ENCODE peak calls at places on chromosomes 12 and 14, in four cellular contexts. I is hippocampal formation, C is occipital lobe, E is NCI-H1092 treated with DMSO at 0.1 percent for 48 hours. S is an unnamed sample.

GRCh38 chr14:33776871-33777270 is 174.0 kb downstream of the EGLN3 start:
- DNase-seq in I (no peak), C (no peak), E (no peak), S (no peak)

GRCh38 chr12:121955258-121956040 is 37.1 kb downstream of the CFAP251 start:
- DNase-seq in I (no peak), C (no peak), E (no peak), S (no peak)

GRCh38 chr14:72947366-72948160 is 21.3 kb downstream of the DCAF4 start:
- DNase-seq in I (no peak), C (no peak), E (no peak), S (no peak)

GRCh38 chr12:93113317-93114006 is 184.4 kb upstream of the EEA1 start:
- DNase-seq in I (no peak), C (no peak), E (no peak), S (no peak)

GRCh38 chr12:102479099-102479887 is 1.1 kb downstream of the IGF1 start:
- DNase-seq in I (no peak), C (peak), E (no peak), S (no peak)

GRCh38 chr12:120230326-120230973 is 29.5 kb upstream of the RPLP0 start:
- DNase-seq in I (no peak), C (no peak), E (no peak), S (peak)

GRCh38 chr14:39322807-39323206 is 89.1 kb downstream of the MIA2 start:
- DNase-seq in I (no peak), C (no peak), E (no peak), S (no peak)

GRCh38 chr12:45183263-45183662 is 32.6 kb upstream of the ANO6 start:
- DNase-seq in I (no peak), C (no peak), E (no peak), S (peak)

GRCh38 chr12:64419696-64420095 is 15.5 kb downstream of the XPOT start:
- DNase-seq in I (no peak), C (no peak), E (no peak), S (no peak)

GRCh38 chr12:114232187-114232586 is 173.8 kb downstream of the TBX5 start:
- DNase-seq in I (no peak), C (no peak), E (no peak), S (no peak)

GRCh38 chr12:60072911-60073310 is 477.1 kb downstream of the SLC16A7 start:
- DNase-seq in I (no peak), C (no peak), E (no peak), S (no peak)

GRCh38 chr12:90945070-90945649 is 9.8 kb downstream of the CCER1 start:
- DNase-seq in I (no peak), C (no peak), E (peak), S (peak)

GRCh38 chr12:7695159-7695930 is at the start of gene GDF3:
- DNase-seq in I (peak), C (no peak), E (no peak), S (no peak)

GRCh38 chr12:49867580-49868341 is 24.9 kb upstream of the BCDIN3D start:
- DNase-seq in I (no peak), C (no peak), E (no peak), S (no peak)

GRCh38 chr12:69529021-69529420 is 56.2 kb upstream of the CCT2 start:
- DNase-seq in I (no peak), C (no peak), E (no peak), S (no peak)

GRCh38 chr12:80175307-80175930 is 76.1 kb downstream of the OTOGL start:
- DNase-seq in I (no peak), C (no peak), E (no peak), S (no peak)

GRCh38 chr12:57130941-57131340 is 2.7 kb downstream of the LRP1 start:
- DNase-seq in I (no peak), C (no peak), E (no peak), S (no peak)

GRCh38 chr12:69966409-69966808 is 141.4 kb downstream of the MYRFL start:
- DNase-seq in I (no peak), C (peak), E (no peak), S (peak)

GRCh38 chr12:46963977-46964376 is 115.4 kb upstream of the PCED1B start:
- DNase-seq in I (no peak), C (no peak), E (no peak), S (no peak)

GRCh38 chr12:12456637-12457036 is 99.8 kb downstream of the BORCS5 start:
- DNase-seq in I (no peak), C (no peak), E (no peak), S (no peak)

GRCh38 chr12:45200497-45201043 is 15.3 kb upstream of the ANO6 start:
- DNase-seq in I (no peak), C (no peak), E (no peak), S (no peak)

S was measured in H4.